ENCODE peak calls at places on chromosomes 3 and 15, in six cellular contexts. C, N, B, G, W and J are unnamed samples.

GRCh38 chr3:39541917-39542329 is 74.4 kb downstream of the MOBP start:
- DNase-seq in W (no peak), G (no peak), B (no peak), N (no peak), C (no peak), J (peak)

GRCh38 chr3:141308588-141309218 is 59.6 kb upstream of the ZBTB38 start:
- DNase-seq in W (peak), C (no peak), B (peak), N (peak), G (peak), J (no peak)

GRCh38 chr3:52990637-52991036 is 55.2 kb downstream of the SFMBT1 start:
- DNase-seq in W (no peak), G (no peak), B (no peak), N (no peak), C (no peak), J (no peak)

GRCh38 chr3:196414469-196414868 is 17.8 kb downstream of the UBXN7 start:
- DNase-seq in B (no peak), C (no peak), G (no peak), W (no peak), N (no peak), J (no peak)

GRCh38 chr15:76994971-76995945 is at the start of gene PSTPIP1:
- DNase-seq in N (peak), C (no peak), B (peak), G (no peak), W (no peak), J (no peak)

GRCh38 chr15:26889298-26889898 is 22.5 kb downstream of the GABRA5 start:
- DNase-seq in G (no peak), C (no peak), N (no peak), B (peak), W (peak), J (peak)

GRCh38 chr3:17602126-17602525 is 140.3 kb downstream of the TBC1D5 start:
- DNase-seq in G (no peak), C (no peak), B (no peak), N (no peak), W (no peak), J (no peak)

GRCh38 chr3:100231668-100232067 is 29.1 kb upstream of the TBC1D23 start:
- DNase-seq in W (no peak), N (no peak), G (no peak), C (no peak), B (no peak), J (no peak)

GRCh38 chr3:39592306-39592705 is 124.8 kb downstream of the MOBP start:
- DNase-seq in G (no peak), C (no peak), W (no peak), B (no peak), N (no peak), J (no peak)

GRCh38 chr3:22893631-22894377 is 309.3 kb upstream of the UBE2E2 start:
- DNase-seq in B (no peak), C (no peak), N (no peak), G (no peak), W (no peak), J (no peak)

GRCh38 chr3:148631124-148631903 is 66.4 kb upstream of the AGTR1 start:
- DNase-seq in N (no peak), B (no peak), C (no peak), G (no peak), W (no peak), J (no peak)